ENCODE peak calls at places on chromosomes 4 and X, in four cellular contexts. X is ACHN, T is RWPE1, O is iris pigment epithelial cell. A is an unnamed sample.

GRCh38 chrX:24979081-24979480 is 36.7 kb downstream of the ARX start:
- DNase-seq in O (peak; percentile 17), T (no peak), X (peak; percentile 55), A (no peak)

GRCh38 chrX:9282325-9282724 is 182.5 kb upstream of the TBL1X start:
- DNase-seq in X (no peak), O (no peak), T (no peak), A (no peak)

GRCh38 chrX:3252744-3253143 is 93.7 kb downstream of the MXRA5 start:
- DNase-seq in O (no peak), X (no peak), T (no peak), A (no peak)

GRCh38 chr4:129908117-129908516 is 812.2 kb downstream of the C4orf33 start:
- DNase-seq in X (no peak), O (no peak), T (no peak), A (no peak)

GRCh38 chr4:134691915-134692314 is 490.3 kb upstream of the PABPC4L start:
- DNase-seq in T (no peak), X (no peak), O (peak; percentile 1), A (no peak)

GRCh38 chr4:77619408-77619807 is 13.8 kb downstream of the CXCL13 start:
- DNase-seq in O (peak; percentile 6), X (no peak), T (no peak), A (no peak)

GRCh38 chr4:168923526-168924194 is 86.4 kb downstream of the CBR4 start:
- DNase-seq in O (peak; percentile 80), T (peak; percentile 70), X (peak; percentile 69), A (peak; percentile 54)

GRCh38 chr4:4277531-4277930 is 12.4 kb downstream of the LYAR start:
- DNase-seq in T (no peak), X (no peak), O (no peak), A (no peak)

GRCh38 chr4:38686682-38687081 is 22.7 kb downstream of the KLF3 start:
- DNase-seq in O (no peak), X (no peak), T (no peak), A (no peak)

GRCh38 chr4:48673537-48673936 is 106.5 kb downstream of the FRYL start:
- DNase-seq in X (no peak), T (no peak), O (no peak), A (no peak)

GRCh38 chr4:184237612-184238011 is 19.9 kb upstream of the ENPP6 start:
- DNase-seq in T (no peak), X (no peak), O (peak; percentile 8), A (no peak)

GRCh38 chr4:42452823-42453222 is 55.5 kb downstream of the SHISA3 start:
- DNase-seq in X (peak; percentile 31), T (no peak), O (no peak), A (no peak)

GRCh38 chrX:148466292-148466691 is 34.1 kb upstream of the AFF2 start:
- DNase-seq in X (no peak), T (peak; percentile 5), O (no peak), A (no peak)

GRCh38 chr4:139795915-139796314 is 130.3 kb downstream of the MGST2 start:
- DNase-seq in X (no peak), O (peak; percentile 78), T (no peak), A (no peak)

GRCh38 chr4:108166038-108166437 is 2.7 kb downstream of the LEF1 start:
- DNase-seq in O (no peak), T (no peak), X (no peak), A (no peak)

A was measured in lung.